ENCODE peak calls at places on chromosomes 4 and X, in six cellular contexts. J is K562, B is H1, C is HepG2, H is HCT116, P is GM12878. W is an unnamed sample.

GRCh38 chrX:42686706-42687105 is 91.3 kb downstream of the PPP1R2C start:
- DNase-seq in H (no peak), C (no peak), J (no peak), B (no peak), P (no peak), W (no peak)

GRCh38 chr4:142550955-142551354 is 295.1 kb downstream of the INPP4B start:
- DNase-seq in B (no peak), H (peak; percentile 12), P (no peak), C (no peak), J (no peak), W (no peak)

GRCh38 chrX:148806145-148806868 is 305.9 kb downstream of the AFF2 start:
- DNase-seq in H (no peak), P (no peak), C (no peak), J (no peak), B (peak; percentile 42), W (no peak)

GRCh38 chrX:108666101-108666500 is 70.3 kb downstream of the IRS4 start:
- DNase-seq in P (no peak), B (no peak), H (no peak), J (no peak), C (no peak), W (no peak)

GRCh38 chr4:88737304-88738015 is 39.8 kb upstream of the NAP1L5 start:
- DNase-seq in H (no peak), P (peak; percentile 13), B (no peak), C (no peak), J (no peak), W (no peak)

GRCh38 chrX:40094900-40095587 is 2.7 kb downstream of the BCOR start:
- DNase-seq in H (no peak), C (no peak), J (no peak), P (no peak), B (no peak), W (no peak)

GRCh38 chr4:72858328-72858727 is 211.2 kb downstream of the COX18 start:
- DNase-seq in C (no peak), P (no peak), J (no peak), H (no peak), B (no peak), W (no peak)

GRCh38 chrX:41686788-41687187 is 2.0 kb upstream of the GPR34 start:
- DNase-seq in J (no peak), B (no peak), H (no peak), C (no peak), P (no peak), W (no peak)

GRCh38 chr4:143773998-143774898 is 73.8 kb upstream of the FREM3 start:
- DNase-seq in C (peak; percentile 58), H (peak; percentile 58), J (peak; percentile 66), B (peak; percentile 72), P (peak; percentile 31), W (peak; percentile 23)

GRCh38 chrX:1391707-1392375 is at the start of gene SLC25A6:
- DNase-seq in B (peak; percentile 99), J (peak; percentile 86), H (peak; percentile 86), P (peak; percentile 88), C (peak; percentile 92), W (peak; percentile 98)

GRCh38 chrX:146477341-146477740 is 332.2 kb upstream of the CXorf51B start:
- DNase-seq in J (no peak), P (no peak), H (no peak), C (no peak), B (no peak), W (no peak)

GRCh38 chrX:13285693-13286092 is 34.2 kb downstream of the ATXN3L start:
- DNase-seq in P (no peak), C (no peak), H (no peak), J (no peak), B (no peak), W (no peak)

GRCh38 chr4:153114771-153115321 is 89.4 kb upstream of the TRIM2 start:
- DNase-seq in J (no peak), P (no peak), B (no peak), H (peak; percentile 69), C (no peak), W (no peak)

GRCh38 chr4:144750348-144750747 is 104.4 kb downstream of the HHIP start:
- DNase-seq in P (no peak), J (no peak), C (no peak), H (no peak), B (no peak), W (no peak)

GRCh38 chrX:151977923-151978322 is 3.4 kb upstream of the GABRE start:
- DNase-seq in H (no peak), J (no peak), P (no peak), B (no peak), C (no peak), W (no peak)

GRCh38 chr4:48602222-48602621 is 112.2 kb downstream of the ZAR1 start:
- DNase-seq in H (no peak), P (no peak), C (no peak), B (no peak), J (no peak), W (no peak)

GRCh38 chr4:74623041-74623440 is 171.3 kb downstream of the BTC start:
- DNase-seq in B (no peak), J (peak; percentile 61), H (peak; percentile 82), P (no peak), C (peak; percentile 66), W (peak; percentile 9)

GRCh38 chr4:150960818-150961217 is 54.3 kb downstream of the LRBA start:
- DNase-seq in J (peak; percentile 57), B (peak; percentile 71), H (no peak), P (no peak), C (peak; percentile 35), W (no peak)

GRCh38 chrX:110402091-110402854 is 43.6 kb downstream of the RTL9 start:
- DNase-seq in H (no peak), J (peak; percentile 53), B (no peak), C (no peak), P (no peak), W (no peak)

GRCh38 chrX:20217906-20218305 is 48.8 kb downstream of the RPS6KA3 start:
- DNase-seq in C (no peak), P (no peak), B (no peak), J (no peak), H (no peak), W (no peak)

GRCh38 chrX:9681011-9681410 is 84.6 kb downstream of the GPR143 start:
- DNase-seq in H (no peak), J (no peak), C (no peak), B (no peak), P (no peak), W (no peak)

GRCh38 chrX:9683350-9683749 is 82.3 kb downstream of the GPR143 start:
- DNase-seq in C (no peak), H (no peak), J (no peak), B (no peak), P (no peak), W (no peak)

GRCh38 chrX:9682456-9682855 is 83.2 kb downstream of the GPR143 start:
- DNase-seq in J (no peak), C (no peak), H (no peak), P (no peak), B (peak; percentile 43), W (no peak)

GRCh38 chrX:9682861-9683260 is 82.8 kb downstream of the GPR143 start:
- DNase-seq in B (no peak), H (no peak), C (no peak), P (no peak), J (no peak), W (no peak)

DNA sequence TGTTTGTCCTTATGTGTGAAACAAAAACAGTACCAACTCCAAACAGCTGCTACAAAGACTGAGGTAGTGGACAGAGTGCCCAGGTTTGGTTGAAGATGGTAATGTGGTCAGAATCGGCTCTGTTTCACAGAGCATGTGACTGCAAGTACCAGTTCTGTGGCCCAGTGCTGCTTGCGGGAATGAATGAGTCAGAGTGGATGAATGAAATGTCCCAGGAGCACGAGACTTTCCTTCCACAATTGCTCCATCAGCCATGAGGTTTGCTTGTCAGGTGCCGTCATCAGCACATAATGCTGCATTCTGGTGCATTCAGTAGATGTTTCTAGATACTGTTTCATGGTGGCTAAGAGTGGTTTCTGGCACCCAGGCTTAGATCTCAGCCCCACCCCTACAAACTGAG is 84.2 kb downstream of the GPR143 start:
- DNase-seq in C (no peak), H (no peak), B (no peak), P (no peak), J (no peak), W (no peak)
- TF ChIP-seq ZNF274 in C (no peak), H (no peak), B (no peak), P (no peak), J (no peak), W (no peak)

GRCh38 chr4:1615786-1616573 is 68.1 kb downstream of the FAM53A start:
- DNase-seq in C (no peak), B (no peak), H (no peak), P (no peak), J (no peak), W (no peak)

GRCh38 chr4:1621526-1621925 is 62.6 kb downstream of the FAM53A start:
- DNase-seq in J (no peak), B (no peak), C (no peak), P (no peak), H (no peak), W (no peak)

GRCh38 chr4:1619151-1619672 is 64.9 kb downstream of the FAM53A start:
- DNase-seq in H (no peak), B (no peak), P (no peak), J (no peak), C (no peak), W (no peak)

GRCh38 chr4:1616574-1616964 is 67.5 kb downstream of the FAM53A start:
- DNase-seq in J (no peak), C (no peak), H (no peak), B (no peak), P (no peak), W (no peak)

DNA sequence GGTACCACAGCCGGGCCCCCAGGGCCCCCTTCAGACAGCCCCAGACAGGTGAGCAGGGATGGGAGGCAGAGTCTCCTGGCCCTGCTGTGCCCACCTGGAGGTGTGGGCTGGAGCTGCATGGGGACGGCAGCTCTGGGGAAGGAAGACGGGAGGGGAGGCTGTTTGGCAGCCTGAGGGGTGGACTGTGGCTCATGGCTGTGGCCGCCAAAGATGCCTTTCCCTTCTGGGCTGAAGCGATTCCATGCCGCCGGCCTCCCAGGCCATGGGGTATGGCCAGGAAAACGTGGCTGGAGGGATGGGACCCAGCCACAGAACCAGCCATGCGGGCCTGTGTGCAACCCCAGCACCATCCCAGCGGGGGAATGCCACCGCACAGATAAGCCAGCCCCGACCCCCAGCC is 65.7 kb downstream of the FAM53A start:
- DNase-seq in P (no peak), B (no peak), H (no peak), C (no peak), J (no peak), W (no peak)
- H3K9ac ChIP-seq in P (no peak overlapping the region), B (no peak overlapping the region), H (no peak overlapping the region), C (no peak overlapping the region), J (no peak overlapping the region), W (no peak overlapping the region)

GRCh38 chr4:26821677-26822503 is 38.8 kb upstream of the STIM2 start:
- DNase-seq in J (no peak), B (no peak), P (no peak), H (peak; percentile 4), C (peak; percentile 95), W (no peak)
- TF ChIP-seq ZNF274 in J (no peak), B (no peak), P (no peak), H (no peak), C (no peak), W (no peak)

DNA sequence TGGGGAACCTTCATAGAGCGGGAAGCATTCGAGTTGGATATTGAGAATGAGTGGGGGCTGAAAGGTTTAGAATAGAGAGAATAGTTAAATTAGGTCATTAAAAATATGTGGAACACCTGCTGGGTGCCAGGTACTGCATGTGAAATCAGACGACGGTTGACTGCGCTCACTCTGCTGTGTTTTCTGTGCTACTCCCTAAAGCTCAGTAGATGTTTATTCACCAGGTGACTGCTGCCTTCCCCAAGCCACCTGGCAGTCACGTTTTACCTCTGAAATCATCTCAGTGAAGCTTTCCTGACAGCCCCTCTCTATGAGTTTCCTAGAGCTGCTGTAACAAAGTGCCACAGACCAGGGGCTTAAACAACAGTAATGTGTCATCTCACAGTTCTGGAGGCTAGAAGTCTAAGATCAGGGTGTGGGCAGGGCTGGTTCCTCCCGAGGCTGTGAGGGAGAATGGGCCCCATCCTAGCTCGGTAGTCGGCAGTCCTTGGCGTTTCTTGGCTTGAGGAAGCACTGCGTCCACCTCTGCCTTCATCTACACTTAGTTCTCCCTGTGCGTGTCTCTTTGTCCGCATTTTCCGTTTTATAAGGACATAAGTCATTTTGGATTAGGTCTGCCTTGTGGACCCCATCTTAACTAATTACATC is 25.3 kb downstream of the ADD1 start:
- DNase-seq in P (no peak), J (no peak), B (no peak), H (no peak), C (no peak), W (no peak)
- H3K9ac ChIP-seq in P (no peak overlapping the region), J (no peak overlapping the region), B (no peak overlapping the region), H (no peak overlapping the region), C (no peak overlapping the region), W (no peak overlapping the region)